ENCODE peak calls at places on chromosomes 4 and X, in seven cellular contexts. One of them, this sample, is unnamed.

GRCh38 chrX:125131146-125131545 is 188.5 kb upstream of the TEX13C start:
- DNase-seq in H9: no peak
- DNase-seq in IMR-90: no peak
- DNase-seq in mesendoderm: peak; percentile 20
- DNase-seq in trophoblast cell: peak; percentile 27
- DNase-seq in H1: no peak
- DNase-seq in mesenchymal stem cell: peak; percentile 6
- DNase-seq in this sample: no peak

GRCh38 chr4:141004844-141005243 is 128.4 kb downstream of the RNF150 start:
- DNase-seq in H9: no peak
- DNase-seq in IMR-90: no peak
- DNase-seq in mesendoderm: no peak
- DNase-seq in trophoblast cell: no peak
- DNase-seq in H1: no peak
- DNase-seq in mesenchymal stem cell: no peak
- DNase-seq in this sample: no peak

GRCh38 chrX:75156537-75156945 is 458 bp upstream of the ABCB7 start:
- DNase-seq in H9: no peak
- DNase-seq in IMR-90: peak; percentile 12
- DNase-seq in mesendoderm: peak; percentile 11
- DNase-seq in trophoblast cell: peak; percentile 1
- DNase-seq in H1: no peak
- DNase-seq in mesenchymal stem cell: peak; percentile 58
- DNase-seq in this sample: no peak

GRCh38 chr4:185634066-185634652 is 98.9 kb upstream of the PDLIM3 start:
- DNase-seq in H9: no peak
- DNase-seq in IMR-90: peak; percentile 7
- DNase-seq in mesendoderm: peak; percentile 44
- DNase-seq in trophoblast cell: peak; percentile 26
- DNase-seq in H1: no peak
- DNase-seq in mesenchymal stem cell: no peak
- DNase-seq in this sample: no peak

GRCh38 chr4:123785515-123785914 is 388.9 kb downstream of the SPRY1 start:
- DNase-seq in H9: peak; percentile 66
- DNase-seq in IMR-90: peak; percentile 96
- DNase-seq in mesendoderm: peak; percentile 45
- DNase-seq in trophoblast cell: peak; percentile 89
- DNase-seq in H1: peak; percentile 50
- DNase-seq in mesenchymal stem cell: peak; percentile 21
- DNase-seq in this sample: no peak

GRCh38 chr4:120034913-120035312 is 31.7 kb downstream of the MAD2L1 start:
- DNase-seq in H9: no peak
- DNase-seq in IMR-90: peak; percentile 29
- DNase-seq in mesendoderm: no peak
- DNase-seq in trophoblast cell: peak; percentile 83
- DNase-seq in H1: no peak
- DNase-seq in mesenchymal stem cell: no peak
- DNase-seq in this sample: no peak

GRCh38 chrX:68419934-68420333 is 13.4 kb downstream of the OPHN1 start:
- DNase-seq in H9: no peak
- DNase-seq in IMR-90: no peak
- DNase-seq in mesendoderm: no peak
- DNase-seq in trophoblast cell: peak; percentile 53
- DNase-seq in H1: no peak
- DNase-seq in mesenchymal stem cell: no peak
- DNase-seq in this sample: no peak

GRCh38 chr4:74456056-74456744 is 11.3 kb downstream of the AREG start:
- DNase-seq in H9: no peak
- DNase-seq in IMR-90: no peak
- DNase-seq in mesendoderm: peak; percentile 4
- DNase-seq in trophoblast cell: no peak
- DNase-seq in H1: no peak
- DNase-seq in mesenchymal stem cell: no peak
- DNase-seq in this sample: no peak

GRCh38 chr4:183987529-183987946 is 82.4 kb downstream of the STOX2 start:
- DNase-seq in H9: peak; percentile 65
- DNase-seq in IMR-90: peak; percentile 91
- DNase-seq in mesendoderm: peak; percentile 86
- DNase-seq in trophoblast cell: peak; percentile 92
- DNase-seq in H1: no peak
- DNase-seq in mesenchymal stem cell: peak; percentile 97
- DNase-seq in this sample: peak; percentile 60

GRCh38 chrX:124217289-124218251 is 114.9 kb upstream of the TEX13D start:
- DNase-seq in H9: peak; percentile 52
- DNase-seq in IMR-90: no peak
- DNase-seq in mesendoderm: peak; percentile 91
- DNase-seq in trophoblast cell: no peak
- DNase-seq in H1: no peak
- DNase-seq in mesenchymal stem cell: peak; percentile 30
- DNase-seq in this sample: peak; percentile 53

GRCh38 chr4:123631699-123632098 is 235.1 kb downstream of the SPRY1 start:
- DNase-seq in H9: no peak
- DNase-seq in IMR-90: peak; percentile 43
- DNase-seq in mesendoderm: no peak
- DNase-seq in trophoblast cell: no peak
- DNase-seq in H1: no peak
- DNase-seq in mesenchymal stem cell: no peak
- DNase-seq in this sample: no peak

GRCh38 chrX:30957753-30958152 is 68.7 kb upstream of the TAB3 start:
- DNase-seq in H9: no peak
- DNase-seq in IMR-90: peak; percentile 1
- DNase-seq in mesendoderm: peak; percentile 61
- DNase-seq in trophoblast cell: peak; percentile 54
- DNase-seq in H1: no peak
- DNase-seq in mesenchymal stem cell: peak; percentile 46
- DNase-seq in this sample: no peak

GRCh38 chr4:178881937-178882336 is 1439.7 kb upstream of the AGA start:
- DNase-seq in H9: no peak
- DNase-seq in IMR-90: no peak
- DNase-seq in mesendoderm: peak; percentile 8
- DNase-seq in trophoblast cell: no peak
- DNase-seq in H1: no peak
- DNase-seq in mesenchymal stem cell: no peak
- DNase-seq in this sample: no peak

GRCh38 chrX:155052738-155053498 is 18.0 kb downstream of the CMC4 start:
- DNase-seq in H9: no peak
- DNase-seq in IMR-90: no peak
- DNase-seq in mesendoderm: no peak
- DNase-seq in trophoblast cell: no peak
- DNase-seq in H1: no peak
- DNase-seq in mesenchymal stem cell: no peak
- DNase-seq in this sample: no peak

GRCh38 chr4:137531951-137532868 is at the start of gene PCDH18:
- DNase-seq in H9: peak; percentile 91
- DNase-seq in IMR-90: peak; percentile 98
- DNase-seq in mesendoderm: peak; percentile 90
- DNase-seq in trophoblast cell: peak; percentile 14
- DNase-seq in H1: peak; percentile 68
- DNase-seq in mesenchymal stem cell: peak; percentile 97
- DNase-seq in this sample: peak; percentile 92

GRCh38 chr4:828641-829271 is 2.8 kb upstream of the CPLX1 start:
- DNase-seq in H9: peak; percentile 60
- DNase-seq in IMR-90: no peak
- DNase-seq in mesendoderm: peak; percentile 63
- DNase-seq in trophoblast cell: no peak
- DNase-seq in H1: no peak
- DNase-seq in mesenchymal stem cell: no peak
- DNase-seq in this sample: no peak

GRCh38 chrX:21479695-21480280 is 105.6 kb downstream of the CNKSR2 start:
- DNase-seq in H9: no peak
- DNase-seq in IMR-90: peak; percentile 54
- DNase-seq in mesendoderm: peak; percentile 57
- DNase-seq in trophoblast cell: peak; percentile 71
- DNase-seq in H1: no peak
- DNase-seq in mesenchymal stem cell: peak; percentile 55
- DNase-seq in this sample: peak; percentile 2

GRCh38 chrX:120456973-120457372 is 12.1 kb downstream of the LAMP2 start:
- DNase-seq in H9: no peak
- DNase-seq in IMR-90: peak; percentile 21
- DNase-seq in mesendoderm: no peak
- DNase-seq in trophoblast cell: no peak
- DNase-seq in H1: no peak
- DNase-seq in mesenchymal stem cell: no peak
- DNase-seq in this sample: no peak

GRCh38 chrX:19030805-19031204 is 46.9 kb upstream of the PHKA2 start:
- DNase-seq in H9: no peak
- DNase-seq in IMR-90: no peak
- DNase-seq in mesendoderm: no peak
- DNase-seq in trophoblast cell: no peak
- DNase-seq in H1: no peak
- DNase-seq in mesenchymal stem cell: no peak
- DNase-seq in this sample: no peak

GRCh38 chr4:13917010-13917409 is 289.5 kb upstream of the BOD1L1 start:
- DNase-seq in H9: no peak
- DNase-seq in IMR-90: peak; percentile 61
- DNase-seq in mesendoderm: no peak
- DNase-seq in trophoblast cell: no peak
- DNase-seq in H1: no peak
- DNase-seq in mesenchymal stem cell: peak; percentile 76
- DNase-seq in this sample: no peak

GRCh38 chrX:140050906-140051305 is 85.6 kb upstream of the CXorf66 start:
- DNase-seq in H9: no peak
- DNase-seq in IMR-90: peak; percentile 15
- DNase-seq in mesendoderm: peak; percentile 10
- DNase-seq in trophoblast cell: no peak
- DNase-seq in H1: no peak
- DNase-seq in mesenchymal stem cell: peak; percentile 0
- DNase-seq in this sample: no peak

GRCh38 chrX:120549483-120550452 is 11.0 kb downstream of the CUL4B start:
- DNase-seq in H9: no peak
- DNase-seq in IMR-90: peak; percentile 94
- DNase-seq in mesendoderm: peak; percentile 36
- DNase-seq in trophoblast cell: peak; percentile 73
- DNase-seq in H1: no peak
- DNase-seq in mesenchymal stem cell: peak; percentile 93
- DNase-seq in this sample: no peak

GRCh38 chr4:139454111-139454600 is at the start of gene RAB33B:
- DNase-seq in H9: no peak
- DNase-seq in IMR-90: peak; percentile 86
- DNase-seq in mesendoderm: no peak
- DNase-seq in trophoblast cell: peak; percentile 94
- DNase-seq in H1: no peak
- DNase-seq in mesenchymal stem cell: peak; percentile 91
- DNase-seq in this sample: no peak

GRCh38 chrX:73913580-73913979 is 350.6 kb downstream of the CHIC1 start:
- DNase-seq in H9: no peak
- DNase-seq in IMR-90: peak; percentile 43
- DNase-seq in mesendoderm: no peak
- DNase-seq in trophoblast cell: no peak
- DNase-seq in H1: no peak
- DNase-seq in mesenchymal stem cell: no peak
- DNase-seq in this sample: no peak

GRCh38 chrX:73916931-73917657 is 354.1 kb downstream of the CHIC1 start:
- DNase-seq in H9: no peak
- DNase-seq in IMR-90: peak; percentile 91
- DNase-seq in mesendoderm: peak; percentile 92
- DNase-seq in trophoblast cell: peak; percentile 60
- DNase-seq in H1: no peak
- DNase-seq in mesenchymal stem cell: peak; percentile 81
- DNase-seq in this sample: peak; percentile 20

DNA sequence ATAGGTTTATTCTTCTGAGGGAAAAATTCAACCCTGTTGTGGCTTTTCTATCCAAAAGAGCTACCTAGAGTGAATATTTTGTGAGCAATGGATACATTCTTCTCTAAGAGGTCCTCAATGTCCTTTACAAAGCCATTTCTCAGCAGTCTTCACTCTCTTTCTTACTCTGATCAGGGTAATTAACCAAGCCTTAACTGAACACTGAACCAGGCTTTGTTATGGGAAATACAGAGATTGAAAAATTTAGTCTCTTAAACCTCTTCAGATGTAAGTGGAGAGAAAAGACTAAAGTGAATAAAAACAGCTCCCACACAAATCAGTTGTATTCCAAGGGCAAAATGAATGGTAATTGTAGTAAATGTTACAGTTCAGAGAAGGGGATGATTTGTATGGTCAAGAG is 353.5 kb downstream of the CHIC1 start:
- DNase-seq in H9: no peak
- DNase-seq in IMR-90: no peak
- DNase-seq in mesendoderm: no peak
- DNase-seq in trophoblast cell: no peak
- DNase-seq in H1: no peak
- DNase-seq in mesenchymal stem cell: no peak
- DNase-seq in this sample: no peak
- H3K79me1 ChIP-seq in H9: no peaks in the 10 kb centered on the region
- H3K79me1 ChIP-seq in IMR-90: no peaks in the 10 kb centered on the region
- H3K79me1 ChIP-seq in mesendoderm: no peaks in the 10 kb centered on the region
- H3K79me1 ChIP-seq in trophoblast cell: peaks cover 12% of the 10 kb centered on the region
- H3K79me1 ChIP-seq in H1: no peaks in the 10 kb centered on the region
- H3K79me1 ChIP-seq in mesenchymal stem cell: no peaks in the 10 kb centered on the region
- H3K79me1 ChIP-seq in this sample: no peaks in the 10 kb centered on the region

DNA sequence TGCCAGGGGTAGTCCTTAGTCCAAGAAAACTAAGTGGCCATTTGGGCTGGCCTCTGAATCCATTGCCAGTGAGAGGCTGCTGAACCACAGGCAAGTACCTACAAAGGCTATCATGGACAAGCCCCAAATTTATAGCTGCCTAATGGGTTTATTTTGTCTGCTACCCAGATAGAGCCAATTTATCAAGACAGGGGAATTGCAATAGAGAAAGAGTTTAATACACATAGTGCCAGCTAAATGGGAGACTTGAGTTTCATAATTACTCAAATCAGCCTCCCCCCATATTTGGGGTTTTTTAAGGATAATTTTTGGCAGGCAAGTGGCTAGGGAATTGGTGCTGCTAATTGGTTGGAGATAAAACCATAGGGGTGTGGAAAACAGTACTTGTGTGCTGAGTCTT is 73.1 kb upstream of the BMP2K start:
- DNase-seq in H9: no peak
- DNase-seq in IMR-90: no peak
- DNase-seq in mesendoderm: no peak
- DNase-seq in trophoblast cell: no peak
- DNase-seq in H1: no peak
- DNase-seq in mesenchymal stem cell: no peak
- DNase-seq in this sample: no peak
- H3K79me1 ChIP-seq in H9: no peaks in the 10 kb centered on the region
- H3K79me1 ChIP-seq in IMR-90: no peaks in the 10 kb centered on the region
- H3K79me1 ChIP-seq in mesendoderm: no peaks in the 10 kb centered on the region
- H3K79me1 ChIP-seq in trophoblast cell: no peaks in the 10 kb centered on the region
- H3K79me1 ChIP-seq in H1: no peaks in the 10 kb centered on the region
- H3K79me1 ChIP-seq in mesenchymal stem cell: no peaks in the 10 kb centered on the region
- H3K79me1 ChIP-seq in this sample: no peaks in the 10 kb centered on the region

GRCh38 chr4:153468587-153468986 is 2.4 kb downstream of the TMEM131L start:
- DNase-seq in H9: no peak
- DNase-seq in IMR-90: no peak
- DNase-seq in mesendoderm: no peak
- DNase-seq in trophoblast cell: no peak
- DNase-seq in H1: no peak
- DNase-seq in mesenchymal stem cell: no peak
- DNase-seq in this sample: no peak
- H3K79me1 ChIP-seq in H9: no peaks in the 10 kb centered on the region
- H3K79me1 ChIP-seq in IMR-90: peaks cover 8% of the 10 kb centered on the region
- H3K79me1 ChIP-seq in mesendoderm: peaks cover 15% of the 10 kb centered on the region
- H3K79me1 ChIP-seq in trophoblast cell: peaks cover 3% of the 10 kb centered on the region
- H3K79me1 ChIP-seq in H1: peaks cover 8% of the 10 kb centered on the region
- H3K79me1 ChIP-seq in mesenchymal stem cell: peaks cover 31% of the 10 kb centered on the region
- H3K79me1 ChIP-seq in this sample: peaks cover 4% of the 10 kb centered on the region

DNA sequence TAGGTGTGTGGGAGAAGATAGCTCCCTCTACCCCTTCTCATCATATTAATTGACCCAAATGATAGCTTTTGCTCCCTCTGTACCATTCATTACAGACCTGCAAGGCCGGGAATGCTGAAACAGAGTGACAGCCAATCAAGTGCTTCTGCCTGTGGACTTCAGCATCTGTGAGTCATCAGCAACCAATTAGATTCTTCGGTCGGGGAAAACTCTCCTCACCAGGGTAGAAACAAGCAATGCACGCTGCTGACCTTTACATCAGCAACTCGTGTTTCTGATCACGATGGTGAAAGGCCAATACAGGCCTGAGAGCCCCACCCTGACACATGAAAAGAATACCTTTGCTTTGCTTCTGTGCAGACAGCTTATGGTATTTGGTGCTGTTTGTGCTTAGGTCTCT is 347.2 kb upstream of the DDX53 start:
- DNase-seq in H9: peak; percentile 60
- DNase-seq in IMR-90: peak; percentile 50
- DNase-seq in mesendoderm: peak; percentile 80
- DNase-seq in trophoblast cell: peak; percentile 25
- DNase-seq in H1: peak; percentile 43
- DNase-seq in mesenchymal stem cell: peak; percentile 30
- DNase-seq in this sample: peak; percentile 6
- H3K79me1 ChIP-seq in H9: no peaks in the 10 kb centered on the region
- H3K79me1 ChIP-seq in IMR-90: no peaks in the 10 kb centered on the region
- H3K79me1 ChIP-seq in mesendoderm: no peaks in the 10 kb centered on the region
- H3K79me1 ChIP-seq in trophoblast cell: no peaks in the 10 kb centered on the region
- H3K79me1 ChIP-seq in H1: no peaks in the 10 kb centered on the region
- H3K79me1 ChIP-seq in mesenchymal stem cell: no peaks in the 10 kb centered on the region
- H3K79me1 ChIP-seq in this sample: no peaks in the 10 kb centered on the region